ENCODE peak calls at places on chromosomes 16 and 17, in four cellular contexts. N is esophagus muscularis mucosa, V is spleen, M is HepG2. T is an unnamed sample.

GRCh38 chr17:43714338-43715149 is 44.0 kb downstream of the SOST start:
- DNase-seq in N (no peak), M (no peak), V (no peak), T (no peak)

GRCh38 chr17:78798695-78799559 is 16.9 kb upstream of the CYTH1 start:
- DNase-seq in M (peak), V (no peak), N (no peak), T (no peak)

GRCh38 chr16:9225527-9226316 is 134.3 kb downstream of the HAPSTR1 start:
- DNase-seq in M (peak), V (no peak), N (no peak), T (no peak)

GRCh38 chr17:52106638-52107261 is 51.8 kb downstream of the CA10 start:
- DNase-seq in N (no peak), M (peak), V (no peak), T (peak)

GRCh38 chr16:84649511-84649861 is 1.2 kb downstream of the KLHL36 start:
- DNase-seq in N (no peak), V (no peak), M (no peak), T (no peak)

GRCh38 chr17:27533874-27534815 is 77.9 kb downstream of the KSR1 start:
- DNase-seq in M (no peak), N (no peak), V (peak), T (no peak)

GRCh38 chr17:45628019-45628418 is 137.5 kb upstream of the PLEKHM1 start:
- DNase-seq in M (no peak), N (no peak), V (no peak), T (no peak)

GRCh38 chr16:81676571-81677374 is 102.3 kb upstream of the PLCG2 start:
- DNase-seq in M (no peak), V (no peak), N (no peak), T (no peak)

GRCh38 chr16:85383836-85384825 is 229.0 kb upstream of the GSE1 start:
- DNase-seq in V (peak), N (no peak), M (no peak), T (no peak)

GRCh38 chr16:72137380-72138063 is 34.4 kb downstream of the PMFBP1 start:
- DNase-seq in M (no peak), V (no peak), N (no peak), T (no peak)

GRCh38 chr17:38636054-38636453 is 30.3 kb upstream of the SRCIN1 start:
- DNase-seq in M (no peak), V (peak), N (no peak), T (no peak)

GRCh38 chr16:58733248-58733670 is 857 bp downstream of the GOT2 start:
- DNase-seq in N (no peak), M (peak), V (no peak), T (no peak)

GRCh38 chr16:9091867-9092281 is 430 bp downstream of the HAPSTR1 start:
- DNase-seq in N (no peak), M (no peak), V (peak), T (peak)

GRCh38 chr17:9571201-9571600 is 4.4 kb downstream of the STX8 start:
- DNase-seq in N (no peak), M (no peak), V (no peak), T (no peak)

GRCh38 chr17:36600936-36601302 is 464 bp upstream of the MRM1 start:
- DNase-seq in N (no peak), M (no peak), V (no peak), T (no peak)

GRCh38 chr16:55294947-55295346 is 29.1 kb upstream of the IRX6 start:
- DNase-seq in M (no peak), N (no peak), V (no peak), T (no peak)

GRCh38 chr16:87436225-87437172 is 44.4 kb downstream of the MAP1LC3B start:
- DNase-seq in V (no peak), N (no peak), M (no peak), T (no peak)

GRCh38 chr16:66458853-66459252 is 31.8 kb downstream of the BEAN1 start:
- DNase-seq in V (no peak), M (no peak), N (no peak), T (no peak)

GRCh38 chr17:41397003-41397665 is at the start of gene KRT31:
- DNase-seq in M (no peak), N (no peak), V (no peak), T (no peak)

GRCh38 chr17:41403409-41404023 is 6.1 kb upstream of the KRT31 start:
- DNase-seq in M (no peak), N (no peak), V (no peak), T (no peak)

GRCh38 chr17:41406205-41406604 is 8.8 kb upstream of the KRT31 start:
- DNase-seq in V (no peak), M (no peak), N (no peak), T (no peak)

GRCh38 chr17:41404024-41404651 is 6.7 kb upstream of the KRT31 start:
- DNase-seq in N (no peak), M (peak), V (no peak), T (no peak)

DNA sequence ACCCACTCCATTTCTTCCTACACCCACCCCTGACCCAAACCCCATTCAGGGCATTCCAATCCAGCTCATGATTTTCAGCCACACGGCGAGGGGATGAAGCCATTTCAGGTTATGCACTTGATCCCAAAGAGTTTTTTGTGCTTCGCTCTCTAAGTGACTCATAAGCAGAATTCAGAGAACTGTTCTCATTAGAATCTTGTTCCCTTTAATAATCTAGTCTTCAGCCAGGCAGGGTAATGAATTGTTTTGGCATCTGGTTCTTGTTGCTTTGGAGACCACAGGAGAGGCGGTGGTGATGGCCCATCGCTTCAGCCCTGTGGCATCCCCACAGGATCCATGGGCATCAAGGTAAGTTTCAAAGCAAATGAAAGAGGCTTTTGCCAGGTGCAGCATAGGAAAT is 4.8 kb upstream of the KRT31 start:
- DNase-seq in V (no peak), M (no peak), N (no peak), T (no peak)
- TF ChIP-seq POLR2AphosphoS5 in V (no peak), M (no peak), N (no peak), T (no peak)

GRCh38 chr17:82217120-82217529 is 4.5 kb upstream of the CCDC57 start:
- DNase-seq in N (no peak), M (no peak), V (peak), T (no peak)
- TF ChIP-seq POLR2A in N (no peak), M (no peak), V (no peak), T (no peak)

GRCh38 chr16:22685162-22685830 is 128.7 kb upstream of the HS3ST2 start:
- DNase-seq in V (no peak), N (no peak), M (no peak), T (no peak)
- TF ChIP-seq POLR2AphosphoS5 in V (no peak), N (peak), M (no peak), T (no peak)

DNA sequence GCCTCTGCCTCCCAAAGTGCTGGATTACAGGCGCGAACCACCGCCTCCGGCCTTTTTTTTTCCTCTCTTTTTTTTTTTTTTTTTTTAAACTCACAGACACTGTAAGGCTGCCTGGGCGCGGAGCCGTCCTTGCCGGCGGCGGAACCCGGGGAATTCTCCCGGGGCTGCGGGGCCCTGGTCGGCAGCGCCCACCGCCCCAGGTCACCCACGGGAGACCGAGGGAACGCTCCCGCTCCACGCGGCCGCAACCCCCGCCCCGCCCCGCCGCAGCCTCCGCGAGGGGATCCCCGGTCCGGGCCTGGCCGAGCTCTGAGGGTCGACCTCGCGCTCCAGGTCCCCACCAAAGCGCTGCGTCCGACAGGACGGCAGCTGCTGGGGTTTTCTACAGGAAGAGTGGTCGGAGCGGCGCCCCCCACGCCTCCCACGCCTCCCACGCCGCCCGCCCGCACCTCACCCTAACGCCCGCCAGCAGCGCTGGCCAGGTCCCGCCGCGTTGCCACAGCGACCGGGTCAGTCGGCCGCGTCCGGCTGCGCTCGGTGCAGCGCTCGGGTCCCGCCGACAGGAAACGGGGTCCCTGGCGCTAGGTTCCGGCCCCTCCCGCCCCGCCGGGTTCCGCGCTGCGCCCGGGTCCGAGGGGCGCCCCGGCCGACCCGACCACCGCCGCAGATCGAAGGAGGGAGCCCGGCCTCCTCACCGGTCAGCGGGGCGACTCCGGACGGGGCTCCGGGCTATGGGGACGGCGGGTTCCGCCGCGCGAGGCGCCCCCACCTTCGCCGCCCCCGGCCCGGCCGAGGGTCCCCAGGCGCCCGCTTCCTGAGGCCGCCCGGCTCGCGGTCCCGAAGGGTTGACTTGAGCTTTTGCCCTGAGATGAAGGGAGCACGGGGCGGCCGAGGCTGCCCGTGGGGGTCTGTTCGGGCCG is at the start of gene CCDC57:
- DNase-seq in V (peak), N (no peak), M (peak), T (peak)
- TF ChIP-seq POLR2A in V (no peak), N (peak), M (no peak), T (no peak)

DNA sequence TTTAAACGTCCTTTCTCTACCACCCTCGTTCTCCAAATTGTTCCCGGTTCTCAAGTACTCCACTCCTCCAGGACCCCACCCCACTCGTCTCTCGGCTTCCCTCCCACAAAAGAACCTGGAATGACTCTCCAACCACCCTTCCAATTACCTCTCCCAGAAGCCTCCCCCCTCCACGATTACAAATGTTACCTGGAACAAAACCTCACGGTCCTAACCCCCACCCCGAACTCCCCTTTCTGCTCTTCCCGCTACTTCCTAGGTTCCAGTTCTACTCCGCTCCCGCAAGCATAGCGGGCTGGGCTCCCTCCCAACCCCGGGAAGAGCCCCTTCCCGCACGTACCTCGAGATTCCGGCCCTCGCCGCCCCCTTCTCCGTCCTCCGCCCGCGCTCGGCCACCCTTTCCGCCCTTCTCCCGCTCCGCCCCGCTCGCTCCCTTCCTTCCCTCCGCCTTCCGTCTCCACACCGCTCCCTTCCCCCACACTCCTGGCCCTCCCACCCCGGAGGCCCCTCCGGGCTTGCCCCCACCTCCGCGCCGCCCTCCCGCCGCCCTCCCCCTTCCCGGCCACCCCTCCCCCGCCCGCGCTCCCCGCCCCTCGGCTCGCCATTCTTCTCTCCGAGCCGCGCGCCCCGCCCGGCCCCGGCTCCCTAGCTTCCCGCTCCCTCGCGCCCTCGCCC is 502 bp downstream of the CHTF8 start:
- DNase-seq in V (no peak), N (no peak), M (peak), T (peak)
- TF ChIP-seq POLR2AphosphoS5 in V (no peak), N (no peak), M (no peak), T (no peak)

DNA sequence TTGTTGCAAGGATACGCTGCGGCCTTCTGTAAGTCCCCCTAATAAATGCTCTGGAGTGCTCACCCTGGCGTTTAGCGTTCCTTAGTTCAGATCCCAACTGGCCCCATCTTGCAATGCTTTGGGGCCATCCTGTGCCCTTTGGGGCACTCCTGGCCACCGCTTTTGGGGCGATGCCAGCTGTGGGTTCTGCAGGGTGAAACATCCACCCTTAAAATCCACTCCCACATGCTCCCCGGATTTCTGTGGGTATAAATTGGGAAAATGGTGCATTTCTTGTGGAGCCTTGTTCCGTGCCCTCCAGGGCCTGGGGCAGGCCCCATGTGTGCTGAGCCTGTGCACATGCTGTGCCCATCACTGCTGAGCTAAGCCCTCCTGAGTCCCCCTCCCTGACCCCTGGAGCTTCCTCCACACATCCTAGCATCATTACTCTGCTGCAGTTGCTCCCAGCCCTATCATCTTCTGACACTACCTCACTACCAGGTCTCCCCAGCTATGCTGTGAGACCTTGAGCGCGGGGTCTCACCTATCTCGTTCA is 6.0 kb downstream of the MSRB1 start:
- DNase-seq in M (no peak), V (no peak), N (no peak), T (no peak)
- TF ChIP-seq POLR2A in M (no peak), V (no peak), N (no peak), T (no peak)

GRCh38 chr17:76399175-76400172 is 15.1 kb downstream of the SPHK1 start:
- DNase-seq in V (no peak), N (no peak), M (no peak), T (no peak)
- TF ChIP-seq POLR2AphosphoS5 in V (peak), N (no peak), M (no peak), T (no peak)

GRCh38 chr17:16433514-16433913 is 18.1 kb downstream of the TRPV2 start:
- DNase-seq in N (no peak), M (no peak), V (no peak), T (no peak)
- TF ChIP-seq POLR2A in N (no peak), M (no peak), V (no peak), T (no peak)

GRCh38 chr17:7956208-7956965 is 24.4 kb downstream of the CNTROB start:
- DNase-seq in N (no peak), V (no peak), M (no peak), T (no peak)
- TF ChIP-seq POLR2AphosphoS5 in N (peak), V (no peak), M (no peak), T (no peak)